ENCODE peak calls at places on chromosomes 5 and 9, in nine cellular contexts. B is cardiac muscle cell, N is GM06990, F is body of pancreas, X is fibroblast of the aortic adventitia, E is PC-3, W is osteocyte, L is dorsolateral prefrontal cortex, M is kidney. P is an unnamed sample.

GRCh38 chr5:129960831-129961230 is 56.6 kb downstream of the CHSY3 start:
- DNase-seq in L (no peak), E (no peak), B (peak), W (no peak), X (peak), N (no peak), F (no peak), M (no peak), P (no peak)

GRCh38 chr9:72454871-72455471 is 66.4 kb upstream of the TMC1 start:
- DNase-seq in W (no peak), M (no peak), L (no peak), E (no peak), F (no peak), N (no peak), X (peak), B (peak), P (peak)

GRCh38 chr5:15064396-15064795 is 192.8 kb upstream of the ANKH start:
- DNase-seq in M (no peak), E (no peak), F (no peak), X (no peak), B (no peak), W (no peak), L (no peak), N (no peak), P (no peak)

GRCh38 chr5:172370648-172371248 is 83.6 kb downstream of the SH3PXD2B start:
- DNase-seq in M (no peak), F (peak), L (no peak), X (peak), W (no peak), E (peak), N (no peak), B (peak), P (peak)

GRCh38 chr9:94974154-94974860 is 247.8 kb downstream of the AOPEP start:
- DNase-seq in W (no peak), B (no peak), X (peak), F (no peak), M (no peak), E (no peak), N (no peak), L (no peak), P (no peak)

GRCh38 chr5:87421307-87421706 is 8.6 kb upstream of the CCNH start:
- DNase-seq in X (no peak), B (no peak), W (no peak), N (no peak), F (no peak), M (no peak), L (no peak), E (no peak), P (no peak)

GRCh38 chr9:70049236-70049635 is 5.6 kb downstream of the MAMDC2 start:
- DNase-seq in M (no peak), W (peak), X (peak), B (peak), F (peak), L (no peak), N (no peak), E (peak), P (peak)

GRCh38 chr9:136626740-136627642 is 35.7 kb upstream of the EGFL7 start:
- DNase-seq in F (peak), L (no peak), N (no peak), X (no peak), M (peak), B (no peak), W (no peak), E (no peak), P (no peak)

GRCh38 chr5:93658044-93658443 is 75.0 kb downstream of the NR2F1 start:
- DNase-seq in F (no peak), B (peak), X (peak), M (no peak), L (no peak), N (no peak), E (no peak), W (no peak), P (no peak)

GRCh38 chr9:89619019-89619418 is 14.2 kb downstream of the GADD45G start:
- DNase-seq in W (no peak), E (no peak), N (no peak), F (no peak), X (no peak), M (no peak), L (no peak), B (no peak), P (no peak)

GRCh38 chr9:111108946-111109345 is 70.7 kb upstream of the LPAR1 start:
- DNase-seq in F (no peak), X (peak), B (peak), M (no peak), W (no peak), L (no peak), E (no peak), N (no peak), P (no peak)

GRCh38 chr9:26463841-26464240 is 428.8 kb downstream of the CAAP1 start:
- DNase-seq in W (no peak), L (no peak), N (no peak), E (no peak), F (no peak), B (no peak), M (no peak), X (no peak), P (no peak)

GRCh38 chr5:75734913-75735789 is 17.9 kb upstream of the POC5 start:
- DNase-seq in L (no peak), N (no peak), B (peak), M (no peak), W (no peak), F (peak), E (peak), X (peak), P (peak)

GRCh38 chr5:141951341-141951781 is 6.6 kb downstream of the PCDH12 start:
- DNase-seq in W (no peak), N (peak), F (no peak), E (peak), X (no peak), L (no peak), B (peak), M (no peak), P (peak)
- TF ChIP-seq CTCF in W (peak), N (peak), F (no peak), E (peak), X (peak), L (no peak), B (peak), M (no peak), P (peak)

GRCh38 chr9:21070171-21070571 is 7.6 kb downstream of the IFNB1 start:
- DNase-seq in E (peak), W (no peak), N (no peak), F (peak), B (peak), X (peak), L (no peak), M (no peak), P (peak)
- TF ChIP-seq CTCF in E (no peak), W (peak), N (no peak), F (no peak), B (peak), X (peak), L (no peak), M (no peak), P (no peak)

DNA sequence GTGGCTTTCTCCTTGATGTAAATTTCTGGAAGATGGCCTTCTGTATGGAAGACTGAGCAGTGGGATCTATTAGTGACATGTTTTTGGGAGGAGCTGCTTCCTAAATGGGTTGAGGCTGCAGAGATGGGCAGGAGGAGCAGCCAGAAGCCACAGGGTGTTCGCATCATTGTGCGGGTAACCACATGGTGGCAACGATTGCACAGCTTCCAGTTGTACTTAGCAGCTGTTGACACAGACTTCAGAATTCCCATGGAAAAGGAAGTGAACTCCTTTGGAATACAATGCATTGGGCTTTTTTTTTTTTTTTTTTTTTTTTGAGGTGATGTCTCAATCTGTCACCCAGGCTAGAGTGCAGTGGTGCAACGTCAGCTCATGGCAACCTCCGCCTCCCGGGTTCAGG is 297.3 kb downstream of the NR3C1 start:
- DNase-seq in X (peak), W (no peak), L (no peak), B (peak), E (peak), F (peak), M (no peak), N (no peak), P (peak)
- TF ChIP-seq CTCF in X (peak), W (peak), L (peak), B (peak), E (peak), F (no peak), M (peak), N (no peak), P (no peak)

GRCh38 chr5:138032028-138032571 is 779 bp downstream of the FAM13B start:
- DNase-seq in W (no peak), X (peak), F (peak), B (peak), M (peak), N (peak), L (peak), E (peak), P (no peak)
- TF ChIP-seq CTCF in W (no peak), X (peak), F (no peak), B (no peak), M (no peak), N (no peak), L (no peak), E (no peak), P (no peak)

P was measured in Calu3.